ENCODE peak calls at places on chromosomes 12 and 14, in four cellular contexts. E is naive thymus-derived CD4-positive, alpha-beta T cell; S is astrocyte of the cerebellum; K is psoas muscle. C is an unnamed sample.

GRCh38 chr14:75769047-75769685 is 108.1 kb downstream of the TTLL5 start:
- DNase-seq in E (no peak), S (peak), K (no peak), C (no peak)

GRCh38 chr12:128784030-128784770 is 39.6 kb downstream of the SLC15A4 start:
- DNase-seq in E (no peak), S (peak), K (no peak), C (no peak)

GRCh38 chr14:24092110-24092959 is 1.8 kb upstream of the PCK2 start:
- DNase-seq in E (no peak), S (no peak), K (no peak), C (no peak)

GRCh38 chr14:99760817-99761216 is 32.4 kb upstream of the EML1 start:
- DNase-seq in E (no peak), S (no peak), K (no peak), C (no peak)

GRCh38 chr12:47767197-47767724 is 5.8 kb upstream of the SLC48A1 start:
- DNase-seq in E (peak), S (no peak), K (peak), C (no peak)

GRCh38 chr12:94874986-94875312 is 128.5 kb downstream of the NDUFA12 start:
- DNase-seq in E (no peak), S (no peak), K (no peak), C (no peak)

GRCh38 chr14:100374891-100375272 is 51.7 kb downstream of the SLC25A47 start:
- DNase-seq in E (no peak), S (no peak), K (no peak), C (no peak)

GRCh38 chr12:105359840-105360239 is 29.3 kb downstream of the C12orf75 start:
- DNase-seq in E (no peak), S (no peak), K (no peak), C (no peak)

GRCh38 chr14:100178691-100179090 is 19.2 kb upstream of the DEGS2 start:
- DNase-seq in E (no peak), S (no peak), K (no peak), C (no peak)

GRCh38 chr14:103207404-103208072 is 84.3 kb downstream of the TNFAIP2 start:
- DNase-seq in E (no peak), S (no peak), K (peak), C (no peak)

GRCh38 chr12:50326636-50327284 is 43.4 kb upstream of the LIMA1 start:
- DNase-seq in E (no peak), S (peak), K (no peak), C (no peak)

GRCh38 chr14:74257078-74257987 is 18.1 kb downstream of the VSX2 start:
- DNase-seq in E (peak), S (no peak), K (peak), C (no peak)

GRCh38 chr12:119804011-119804641 is 73.0 kb downstream of the CIT start:
- DNase-seq in E (no peak), S (peak), K (peak), C (no peak)
- H3K4me3 ChIP-seq in E (no peak), S (peak), K (peak), C (peak)

GRCh38 chr12:4203772-4204376 is 69.7 kb upstream of the CCND2 start:
- DNase-seq in E (no peak), S (no peak), K (no peak), C (no peak)
- H3K4me3 ChIP-seq in E (no peak), S (no peak), K (no peak), C (no peak)

DNA sequence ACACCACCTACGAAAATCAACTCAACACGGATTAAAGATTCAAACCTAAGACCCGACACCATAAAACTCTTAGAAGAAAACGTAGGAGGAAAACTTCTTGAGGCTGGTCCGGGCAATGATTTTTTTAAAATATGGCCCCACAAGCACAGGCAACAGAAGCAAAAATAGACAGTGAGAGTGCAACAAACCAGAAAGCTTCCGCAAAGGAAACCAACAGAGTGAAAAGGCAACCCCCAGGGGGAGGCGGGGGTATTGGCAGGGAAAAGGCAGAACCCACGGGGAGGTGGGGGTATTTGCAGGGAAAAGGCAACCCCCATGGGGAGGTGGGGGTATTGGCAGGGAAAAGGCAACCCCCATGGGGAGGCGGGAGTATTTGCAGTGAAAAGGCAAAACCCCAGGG is 20.5 kb upstream of the FBRSL1 start:
- DNase-seq in E (no peak), S (no peak), K (no peak), C (no peak)
- H3K4me3 ChIP-seq in E (no peak), S (no peak), K (no peak), C (no peak)

DNA sequence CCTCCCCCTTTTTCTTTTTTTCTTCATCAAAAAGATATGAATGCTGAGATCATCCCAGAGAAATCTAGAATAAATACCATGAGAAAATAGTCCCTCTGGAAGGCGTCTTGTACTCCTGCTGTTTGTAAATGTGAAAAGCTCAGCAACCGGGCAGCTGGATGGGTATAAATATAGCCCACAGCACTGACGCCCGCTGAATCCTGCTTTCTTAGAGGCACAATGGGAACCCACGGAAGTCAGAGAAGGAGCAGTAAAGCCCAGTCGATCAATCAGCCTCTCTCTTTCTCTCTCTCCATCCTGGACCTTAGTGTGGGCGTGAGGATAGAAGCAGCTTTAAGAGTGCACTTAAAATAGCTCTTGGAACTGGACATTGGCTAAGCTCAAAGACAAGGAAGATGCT is 144.4 kb downstream of the ETV6 start:
- DNase-seq in E (no peak), S (no peak), K (no peak), C (no peak)
- H3K4me3 ChIP-seq in E (no peak), S (no peak), K (peak), C (no peak)

DNA sequence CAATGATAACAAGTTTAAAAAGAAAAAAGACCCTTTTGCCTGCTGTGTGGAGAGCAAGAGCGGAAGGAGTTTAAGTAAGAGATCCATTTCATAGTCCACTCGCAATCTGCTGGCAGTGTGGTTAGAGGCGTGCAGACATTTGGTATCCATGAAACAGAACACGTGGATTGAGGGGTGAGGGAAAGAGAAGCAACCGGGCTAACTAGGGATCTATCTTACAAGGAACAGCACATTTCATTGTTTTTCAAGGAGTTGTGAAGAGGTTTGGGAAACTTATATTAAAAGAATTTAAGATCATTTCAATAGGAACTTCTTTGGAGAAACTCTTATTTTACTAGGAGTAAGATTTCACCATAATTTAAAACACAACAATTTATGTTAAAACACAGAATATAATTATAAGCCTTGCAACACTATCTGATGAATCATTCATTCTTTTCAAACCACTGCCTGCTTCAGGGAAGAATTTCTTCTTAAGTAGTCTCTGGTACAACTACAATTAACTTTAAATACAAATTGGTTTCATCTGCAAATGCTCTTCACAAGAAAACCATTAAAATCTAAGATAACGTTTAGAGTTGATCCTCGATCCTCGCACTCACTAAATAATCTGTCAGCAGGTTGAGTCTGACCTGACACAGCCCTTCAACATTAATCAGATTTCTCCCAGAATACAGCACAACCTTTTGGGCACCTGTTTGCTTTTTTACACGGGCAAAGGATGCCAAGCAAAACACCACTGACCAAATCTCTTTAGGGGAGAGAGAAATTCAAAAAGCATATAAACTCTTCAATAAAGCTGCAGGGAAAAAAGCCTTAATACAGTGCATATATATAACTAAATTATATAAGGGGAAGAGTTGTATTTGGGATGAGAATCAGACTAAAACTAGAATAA is 27.4 kb downstream of the PPTC7 start:
- DNase-seq in E (no peak), S (no peak), K (no peak), C (no peak)
- H3K4me3 ChIP-seq in E (no peak), S (no peak), K (peak), C (no peak)